ENCODE peak calls at places on chromosome 5, in nine cellular contexts. D, A, I, J, R, C, Z, V and F are unnamed samples.
A peak's percentile ranks its signal among the peaks of the same experiment; 100 is the strongest.

GRCh38 chr5:136655429-136655828 is 290.1 kb upstream of the TRPC7 start:
- DNase-seq in D (no peak), A (peak; percentile 21), I (peak; percentile 78), J (no peak), R (peak; percentile 2), C (no peak), Z (no peak), V (no peak), F (peak; percentile 46)

GRCh38 chr5:91938441-91938840 is 555.3 kb upstream of the ARRDC3 start:
- DNase-seq in D (no peak), A (peak; percentile 22), I (no peak), J (no peak), R (peak; percentile 43), C (no peak), Z (peak; percentile 76), V (peak; percentile 11), F (no peak)

GRCh38 chr5:150020249-150020648 is 19.7 kb downstream of the HMGXB3 start:
- DNase-seq in D (no peak), A (no peak), I (no peak), J (no peak), R (no peak), C (no peak), Z (no peak), V (no peak), F (no peak)

GRCh38 chr5:35660451-35660850 is 42.8 kb downstream of the SPEF2 start:
- DNase-seq in D (no peak), A (no peak), I (no peak), J (no peak), R (no peak), C (no peak), Z (no peak), V (no peak), F (no peak)

GRCh38 chr5:12023614-12024241 is 119.5 kb upstream of the CTNND2 start:
- DNase-seq in D (peak; percentile 70), A (peak; percentile 62), I (peak; percentile 93), J (peak; percentile 18), R (peak; percentile 18), C (no peak), Z (peak; percentile 45), V (peak; percentile 43), F (peak; percentile 7)

GRCh38 chr5:67245259-67245846 is 48.8 kb upstream of the CD180 start:
- DNase-seq in D (no peak), A (no peak), I (no peak), J (no peak), R (no peak), C (no peak), Z (no peak), V (no peak), F (no peak)

GRCh38 chr5:116848974-116849586 is 274.5 kb upstream of the SEMA6A start:
- DNase-seq in D (peak; percentile 3), A (peak; percentile 17), I (no peak), J (no peak), R (no peak), C (no peak), Z (no peak), V (no peak), F (no peak)

GRCh38 chr5:35136386-35136785 is 88.6 kb upstream of the AGXT2 start:
- DNase-seq in D (no peak), A (peak; percentile 79), I (peak; percentile 95), J (peak; percentile 65), R (peak; percentile 92), C (no peak), Z (peak; percentile 99), V (peak; percentile 58), F (peak; percentile 99)

GRCh38 chr5:54357371-54358058 is 47.1 kb upstream of the ARL15 start:
- DNase-seq in D (no peak), A (no peak), I (no peak), J (no peak), R (no peak), C (no peak), Z (peak; percentile 35), V (no peak), F (peak; percentile 68)

GRCh38 chr5:159050408-159051091 is 49.2 kb downstream of the EBF1 start:
- DNase-seq in D (no peak), A (peak; percentile 83), I (peak; percentile 17), J (no peak), R (peak; percentile 40), C (no peak), Z (peak; percentile 92), V (peak; percentile 68), F (peak; percentile 73)

GRCh38 chr5:137498736-137499505 is at the start of gene SPOCK1:
- DNase-seq in D (peak; percentile 93), A (peak; percentile 75), I (peak; percentile 76), J (peak; percentile 57), R (peak; percentile 47), C (peak; percentile 81), Z (peak; percentile 67), V (peak; percentile 86), F (peak; percentile 92)

GRCh38 chr5:175655411-175655810 is 2.5 kb upstream of the HRH2 start:
- DNase-seq in D (no peak), A (no peak), I (no peak), J (no peak), R (no peak), C (peak; percentile 20), Z (no peak), V (no peak), F (no peak)

GRCh38 chr5:175656966-175657365 is 905 bp upstream of the HRH2 start:
- DNase-seq in D (no peak), A (no peak), I (no peak), J (no peak), R (no peak), C (peak; percentile 34), Z (no peak), V (no peak), F (no peak)

GRCh38 chr5:175659546-175660248 is 1.8 kb downstream of the HRH2 start:
- DNase-seq in D (no peak), A (no peak), I (no peak), J (no peak), R (no peak), C (peak; percentile 48), Z (no peak), V (no peak), F (no peak)

GRCh38 chr5:175657593-175658271 is at the start of gene HRH2:
- DNase-seq in D (peak; percentile 67), A (peak; percentile 4), I (no peak), J (peak; percentile 14), R (peak; percentile 24), C (peak; percentile 72), Z (no peak), V (peak; percentile 41), F (no peak)

GRCh38 chr5:175658299-175659145 is 651 bp downstream of the HRH2 start:
- DNase-seq in D (peak; percentile 65), A (no peak), I (no peak), J (no peak), R (no peak), C (peak; percentile 67), Z (no peak), V (no peak), F (no peak)
- H3K4me3 ChIP-seq in D (peak overlapping the region; percentile 95), A (no peak overlapping the region), I (no peak overlapping the region), J (no peak overlapping the region), R (peak overlapping the region; percentile 44), C (peak overlapping the region; percentile 58), Z (no peak overlapping the region), V (peak overlapping the region; percentile 33), F (no peak overlapping the region)

GRCh38 chr5:173886157-173886556 is 2.0 kb upstream of the CPEB4 start:
- DNase-seq in D (no peak), A (no peak), I (no peak), J (no peak), R (no peak), C (no peak), Z (no peak), V (no peak), F (no peak)

GRCh38 chr5:173885054-173885443 is 3.1 kb upstream of the CPEB4 start:
- DNase-seq in D (no peak), A (no peak), I (no peak), J (no peak), R (no peak), C (no peak), Z (no peak), V (no peak), F (no peak)

GRCh38 chr5:173883347-173883924 is 4.7 kb upstream of the CPEB4 start:
- DNase-seq in D (no peak), A (no peak), I (no peak), J (no peak), R (no peak), C (no peak), Z (no peak), V (no peak), F (no peak)

GRCh38 chr5:173884402-173885053 is 3.6 kb upstream of the CPEB4 start:
- DNase-seq in D (no peak), A (no peak), I (no peak), J (peak; percentile 39), R (no peak), C (no peak), Z (no peak), V (no peak), F (no peak)

GRCh38 chr5:173885481-173886010 is 2.6 kb upstream of the CPEB4 start:
- DNase-seq in D (no peak), A (no peak), I (no peak), J (no peak), R (no peak), C (no peak), Z (no peak), V (peak; percentile 61), F (no peak)
- TF ChIP-seq CTCF in D (peak; percentile 20), A (no peak), I (no peak), J (no peak), R (no peak), C (no peak), Z (no peak), V (no peak), F (no peak)

DNA sequence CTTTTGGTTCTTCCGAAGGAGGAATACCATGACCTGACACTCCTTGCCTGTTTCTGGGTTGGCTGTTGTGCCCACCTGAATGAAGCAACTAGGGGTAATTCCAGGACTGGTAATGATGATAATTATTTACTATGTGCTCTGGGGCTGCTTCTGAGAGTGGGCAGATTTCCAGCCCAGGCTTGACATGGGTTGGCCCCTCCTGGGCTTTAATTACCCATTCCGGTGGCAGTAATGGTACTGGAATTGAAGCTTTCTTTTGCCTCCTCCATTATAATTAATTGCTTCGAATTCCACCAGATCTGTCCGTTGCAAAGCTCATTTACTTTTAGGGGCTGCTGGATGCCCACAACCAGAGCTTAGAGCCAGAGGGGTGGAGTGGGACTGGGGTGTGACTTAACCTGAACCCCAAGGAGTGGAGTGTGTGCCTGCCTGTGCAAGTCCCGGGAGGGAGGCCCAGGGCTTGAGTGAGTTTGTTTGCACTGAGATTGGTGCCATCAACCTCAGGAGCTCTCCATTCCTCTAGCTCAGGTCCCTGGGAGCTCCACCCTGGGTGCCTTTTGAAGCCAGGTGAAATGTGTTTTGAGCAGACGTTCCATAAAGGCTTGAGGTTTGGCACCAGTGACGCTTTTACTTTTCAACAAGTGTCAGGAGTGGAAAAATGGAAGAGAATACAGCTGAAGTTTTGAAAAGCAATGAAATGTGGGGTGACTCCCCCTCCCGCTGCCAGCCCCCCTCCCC is 214.6 kb downstream of the PDZD2 start:
- DNase-seq in D (no peak), A (no peak), I (peak; percentile 30), J (peak; percentile 12), R (no peak), C (no peak), Z (no peak), V (no peak), F (no peak)
- H3K4me3 ChIP-seq in D (no peak overlapping the region), A (no peak overlapping the region), I (peak overlapping the region; percentile 79), J (no peak overlapping the region), R (no peak overlapping the region), C (no peak overlapping the region), Z (no peak overlapping the region), V (no peak overlapping the region), F (no peak overlapping the region)

DNA sequence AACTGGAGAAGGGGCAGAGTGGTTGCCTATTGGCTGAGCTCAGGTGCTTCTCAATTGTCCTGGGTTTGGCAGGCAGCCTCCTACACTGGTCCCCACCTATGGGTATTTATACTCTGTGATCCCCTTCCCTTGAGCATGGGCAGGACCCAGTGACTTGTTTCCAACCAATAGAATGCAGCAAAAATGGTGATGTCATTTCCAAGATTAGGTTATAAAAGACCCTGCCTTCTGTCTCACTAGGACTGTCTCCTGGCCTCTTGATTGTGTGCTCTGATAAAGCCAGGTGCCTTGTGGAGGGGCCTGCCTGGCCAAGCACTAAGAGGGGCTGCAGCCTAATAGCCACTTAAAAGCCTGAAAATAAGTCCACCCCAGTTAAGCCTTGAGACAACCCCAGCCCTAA is 76.1 kb downstream of the MSX2 start:
- DNase-seq in D (no peak), A (no peak), I (no peak), J (no peak), R (no peak), C (no peak), Z (no peak), V (no peak), F (no peak)
- TF ChIP-seq CTCF in D (no peak), A (no peak), I (no peak), J (no peak), R (no peak), C (no peak), Z (no peak), V (no peak), F (no peak)